ENCODE peak calls at places on chromosomes 16 and 17, in seven cellular contexts. Y, S, X, D, W, G and V are unnamed samples.

GRCh38 chr17:39101139-39101538 is 50.3 kb downstream of the PLXDC1 start:
- DNase-seq in Y (no peak), S (no peak), X (no peak), D (no peak), W (no peak), G (no peak), V (no peak)

GRCh38 chr17:68399638-68400403 is 57.5 kb downstream of the WIPI1 start:
- DNase-seq in Y (no peak), S (peak), X (no peak), D (no peak), W (no peak), G (no peak), V (peak)

GRCh38 chr17:75920045-75920560 is 15.4 kb upstream of the MRPL38 start:
- DNase-seq in Y (no peak), S (no peak), X (no peak), D (no peak), W (no peak), G (no peak), V (no peak)

GRCh38 chr16:86771506-86772230 is 193.3 kb downstream of the FOXL1 start:
- DNase-seq in Y (no peak), S (peak), X (no peak), D (no peak), W (no peak), G (no peak), V (no peak)

GRCh38 chr17:75406222-75406615 is 741 bp upstream of the GRB2 start:
- DNase-seq in Y (no peak), S (no peak), X (no peak), D (no peak), W (no peak), G (no peak), V (no peak)

GRCh38 chr17:13016881-13017622 is 775 bp downstream of the ELAC2 start:
- DNase-seq in Y (no peak), S (peak), X (no peak), D (no peak), W (no peak), G (no peak), V (no peak)

GRCh38 chr16:2505695-2506094 is 8.1 kb upstream of the ATP6V0C start:
- DNase-seq in Y (no peak), S (no peak), X (no peak), D (no peak), W (no peak), G (no peak), V (no peak)

GRCh38 chr17:44489581-44489980 is 13.6 kb downstream of the GPATCH8 start:
- DNase-seq in Y (no peak), S (no peak), X (no peak), D (no peak), W (no peak), G (no peak), V (no peak)

GRCh38 chr16:52436646-52437645 is 110.0 kb downstream of the TOX3 start:
- DNase-seq in Y (no peak), S (no peak), X (no peak), D (no peak), W (no peak), G (no peak), V (no peak)

GRCh38 chr17:31550389-31551056 is 159.0 kb downstream of the RAB11FIP4 start:
- DNase-seq in Y (no peak), S (peak), X (no peak), D (no peak), W (no peak), G (no peak), V (no peak)

GRCh38 chr16:16797239-16797638 is 418.3 kb downstream of the NPIPA7 start:
- DNase-seq in Y (no peak), S (no peak), X (no peak), D (no peak), W (no peak), G (no peak), V (no peak)

GRCh38 chr17:74798239-74798707 is 22.1 kb upstream of the NAT9 start:
- DNase-seq in Y (no peak), S (peak), X (no peak), D (no peak), W (no peak), G (no peak), V (no peak)

GRCh38 chr17:71793550-71793949 is 327.3 kb upstream of the SOX9 start:
- DNase-seq in Y (no peak), S (peak), X (no peak), D (no peak), W (no peak), G (no peak), V (no peak)

GRCh38 chr17:69916761-69917160 is 158.3 kb upstream of the KCNJ16 start:
- DNase-seq in Y (no peak), S (no peak), X (no peak), D (no peak), W (no peak), G (no peak), V (no peak)

GRCh38 chr17:64765191-64765889 is 103.2 kb upstream of the SMURF2 start:
- DNase-seq in Y (no peak), S (no peak), X (no peak), D (no peak), W (no peak), G (no peak), V (no peak)

GRCh38 chr16:29312835-29313558 is 93.5 kb downstream of the NPIPB11 start:
- DNase-seq in Y (no peak), S (no peak), X (no peak), D (no peak), W (no peak), G (no peak), V (no peak)

GRCh38 chr16:50335198-50335958 is 33.4 kb downstream of the BRD7 start:
- DNase-seq in Y (no peak), S (peak), X (peak), D (no peak), W (no peak), G (no peak), V (peak)

GRCh38 chr17:45895304-45895968 is 1.1 kb downstream of the MAPT start:
- DNase-seq in Y (no peak), S (no peak), X (peak), D (no peak), W (no peak), G (peak), V (no peak)

GRCh38 chr17:50264263-50265113 is 9.8 kb upstream of the TMEM92 start:
- DNase-seq in Y (no peak), S (peak), X (no peak), D (no peak), W (no peak), G (no peak), V (no peak)

GRCh38 chr16:67661101-67661661 is 421 bp downstream of the PARD6A start:
- DNase-seq in Y (peak), S (peak), X (no peak), D (no peak), W (no peak), G (no peak), V (no peak)

GRCh38 chr16:20901441-20902112 is 1.0 kb downstream of the LYRM1 start:
- DNase-seq in Y (peak), S (peak), X (peak), D (peak), W (peak), G (peak), V (peak)

GRCh38 chr16:88815901-88816589 is 4.3 kb upstream of the APRT start:
- DNase-seq in Y (no peak), S (no peak), X (peak), D (no peak), W (peak), G (peak), V (peak)

GRCh38 chr17:68526548-68526947 is 14.3 kb downstream of the PRKAR1A start:
- DNase-seq in Y (no peak), S (no peak), X (no peak), D (no peak), W (no peak), G (no peak), V (no peak)

GRCh38 chr16:3317315-3317999 is 12.2 kb downstream of the ZNF75A start:
- DNase-seq in Y (no peak), S (peak), X (no peak), D (no peak), W (no peak), G (no peak), V (no peak)

GRCh38 chr17:55265434-55266021 is 768 bp downstream of the HLF start:
- DNase-seq in Y (no peak), S (no peak), X (peak), D (no peak), W (peak), G (peak), V (no peak)

GRCh38 chr17:75876938-75877751 is 1.2 kb downstream of the TRIM47 start:
- DNase-seq in Y (peak), S (peak), X (no peak), D (no peak), W (peak), G (peak), V (no peak)

GRCh38 chr16:21260870-21261791 is 17.0 kb downstream of the CRYM start:
- DNase-seq in Y (peak), S (peak), X (no peak), D (no peak), W (peak), G (peak), V (no peak)

GRCh38 chr16:101586-101985 is 23.6 kb downstream of the MPG start:
- DNase-seq in Y (no peak), S (no peak), X (no peak), D (no peak), W (no peak), G (no peak), V (no peak)

GRCh38 chr17:49913226-49914095 is 55.5 kb upstream of the DLX4 start:
- DNase-seq in Y (no peak), S (peak), X (no peak), D (no peak), W (no peak), G (no peak), V (no peak)

GRCh38 chr17:80382956-80383355 is 32.0 kb upstream of the ENDOV start:
- DNase-seq in Y (no peak), S (no peak), X (no peak), D (no peak), W (no peak), G (no peak), V (no peak)

GRCh38 chr17:62307196-62307595 is 73.2 kb upstream of the EFCAB3 start:
- DNase-seq in Y (no peak), S (no peak), X (no peak), D (no peak), W (no peak), G (no peak), V (no peak)

GRCh38 chr17:78421534-78422266 is 43.3 kb downstream of the PGS1 start:
- DNase-seq in Y (peak), S (peak), X (peak), D (peak), W (peak), G (peak), V (peak)

GRCh38 chr16:22352726-22353125 is 21.7 kb downstream of the CDR2 start:
- DNase-seq in Y (no peak), S (no peak), X (no peak), D (no peak), W (no peak), G (no peak), V (no peak)

GRCh38 chr16:84841787-84842300 is 22.1 kb downstream of the CRISPLD2 start:
- DNase-seq in Y (peak), S (no peak), X (no peak), D (no peak), W (no peak), G (peak), V (no peak)

GRCh38 chr17:70208825-70209555 is 39.7 kb downstream of the KCNJ2 start:
- DNase-seq in Y (no peak), S (no peak), X (no peak), D (no peak), W (no peak), G (no peak), V (no peak)